ENCODE peak calls at places on chromosomes 12 and 14, in nine cellular contexts. N, P, U, V, A, C, W, M and J are unnamed samples.

GRCh38 chr14:100703574-100704220 is 23.0 kb upstream of the DLK1 start:
- DNase-seq in U (no peak), W (no peak), V (no peak), C (no peak), P (no peak), M (no peak), A (no peak), N (no peak), J (no peak)

GRCh38 chr12:5083955-5084849 is 40.5 kb downstream of the KCNA5 start:
- DNase-seq in P (peak; percentile 28), A (peak; percentile 44), N (peak; percentile 84), V (no peak), M (peak; percentile 33), U (peak; percentile 71), C (peak; percentile 53), W (no peak), J (no peak)

GRCh38 chr12:614727-615060 is 48.6 kb downstream of the NINJ2 start:
- DNase-seq in A (peak; percentile 18), W (no peak), C (no peak), V (no peak), N (no peak), P (no peak), U (no peak), M (no peak), J (no peak)

GRCh38 chr14:74491952-74492351 is 1.2 kb downstream of the NPC2 start:
- DNase-seq in V (no peak), M (no peak), A (peak; percentile 62), C (peak; percentile 59), U (peak; percentile 40), N (no peak), W (no peak), P (no peak), J (no peak)

GRCh38 chr14:23800811-23801210 is 152.8 kb upstream of the DHRS4 start:
- DNase-seq in C (no peak), A (no peak), U (no peak), N (no peak), M (no peak), W (no peak), V (no peak), P (no peak), J (no peak)

GRCh38 chr12:58564721-58565120 is 355.6 kb downstream of the LRIG3 start:
- DNase-seq in P (no peak), M (no peak), V (no peak), C (no peak), A (no peak), N (no peak), W (no peak), U (peak; percentile 74), J (no peak)

GRCh38 chr12:114821571-114821970 is 137.6 kb upstream of the TBX3 start:
- DNase-seq in N (no peak), P (no peak), C (no peak), A (no peak), W (no peak), U (peak; percentile 54), V (no peak), M (no peak), J (no peak)

GRCh38 chr12:26239127-26239500 is 43.7 kb downstream of the SSPN start:
- DNase-seq in V (no peak), C (no peak), A (no peak), N (no peak), W (no peak), P (no peak), M (no peak), U (peak; percentile 14), J (no peak)

GRCh38 chr12:86158956-86159355 is 97.2 kb downstream of the MGAT4C start:
- DNase-seq in U (peak; percentile 73), A (no peak), W (no peak), P (no peak), C (no peak), M (no peak), V (no peak), N (no peak), J (no peak)

GRCh38 chr14:101125719-101126375 is 222.3 kb upstream of the RTL1 start:
- DNase-seq in W (no peak), N (peak; percentile 2), U (no peak), A (no peak), P (no peak), C (no peak), M (no peak), V (no peak), J (no peak)

GRCh38 chr12:117986705-117987469 is 18.1 kb upstream of the KSR2 start:
- DNase-seq in N (no peak), P (peak; percentile 97), M (no peak), W (no peak), U (peak; percentile 17), V (no peak), A (no peak), C (peak; percentile 81), J (no peak)

GRCh38 chr12:120231316-120232011 is 30.6 kb upstream of the RPLP0 start:
- DNase-seq in N (no peak), W (no peak), A (peak; percentile 99), M (peak; percentile 71), C (peak; percentile 94), U (peak; percentile 97), P (peak; percentile 97), V (peak; percentile 58), J (no peak)

GRCh38 chr12:51098611-51099010 is 15.2 kb upstream of the CSRNP2 start:
- DNase-seq in V (no peak), N (no peak), M (no peak), C (no peak), U (peak; percentile 37), P (no peak), W (no peak), A (no peak), J (no peak)

GRCh38 chr12:51103977-51104376 is 20.6 kb upstream of the CSRNP2 start:
- DNase-seq in W (no peak), N (no peak), C (no peak), U (no peak), A (no peak), M (no peak), V (no peak), P (no peak), J (no peak)
- TF ChIP-seq POLR2A in W (no peak), N (no peak), C (no peak), U (no peak), A (no peak), M (no peak), V (no peak), P (no peak), J (no peak)

GRCh38 chr14:48788771-48789170 is 797.4 kb downstream of the RPS29 start:
- DNase-seq in W (no peak), M (no peak), A (no peak), C (no peak), U (no peak), P (no peak), V (no peak), N (no peak), J (no peak)

DNA sequence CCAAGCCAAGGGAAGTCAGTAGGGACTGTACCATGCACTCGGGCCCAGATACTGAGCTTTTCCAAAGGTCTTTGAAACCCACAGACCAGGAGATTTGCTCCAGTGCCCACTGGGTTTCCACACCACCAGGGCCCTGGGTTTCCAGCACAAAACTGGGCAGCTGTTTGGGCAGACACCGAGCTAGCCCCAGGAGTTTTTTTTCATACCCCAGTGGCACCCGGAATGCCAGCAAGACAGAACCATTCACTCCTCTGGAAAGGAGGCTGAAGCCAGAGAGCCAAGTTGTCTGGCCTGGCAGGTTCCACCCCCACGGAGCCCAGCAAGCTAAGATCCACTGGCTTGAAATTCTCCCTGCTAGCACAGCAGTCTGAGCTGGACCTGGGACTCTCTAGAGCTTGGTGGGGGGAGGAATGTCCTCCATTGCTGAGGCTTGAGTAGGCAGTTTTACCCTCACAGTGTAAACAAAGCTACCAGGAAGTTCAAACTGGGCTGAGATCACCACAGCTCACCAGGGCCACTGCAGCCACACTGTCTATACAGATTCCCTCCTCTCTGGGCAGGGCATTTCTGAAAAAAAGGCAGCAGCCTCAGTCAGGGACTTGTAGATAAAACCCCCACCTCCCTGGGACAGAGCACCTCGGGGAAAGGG is 793.7 kb downstream of the RPS29 start:
- DNase-seq in C (no peak), V (no peak), M (no peak), U (peak; percentile 29), P (no peak), A (no peak), N (no peak), W (no peak), J (no peak)
- H3K4me3 ChIP-seq in C (no peak overlapping the region), V (no peak overlapping the region), M (no peak overlapping the region), U (no peak overlapping the region), P (no peak overlapping the region), A (no peak overlapping the region), N (no peak overlapping the region), W (no peak overlapping the region), J (no peak overlapping the region)

GRCh38 chr12:93740721-93741120 is 63.5 kb downstream of the CRADD start:
- DNase-seq in N (no peak), W (no peak), M (no peak), C (no peak), U (peak; percentile 6), V (no peak), A (no peak), P (no peak), J (no peak)

GRCh38 chr12:93742086-93742934 is 65.1 kb downstream of the CRADD start:
- DNase-seq in P (peak; percentile 29), W (peak; percentile 82), U (peak; percentile 60), C (peak; percentile 81), N (peak; percentile 70), A (peak; percentile 81), V (peak; percentile 70), M (peak; percentile 75), J (peak; percentile 52)

GRCh38 chr12:93743999-93744689 is 67.0 kb downstream of the CRADD start:
- DNase-seq in V (no peak), A (no peak), N (no peak), M (no peak), C (no peak), P (no peak), W (no peak), U (no peak), J (no peak)

GRCh38 chr12:93743229-93743998 is 66.2 kb downstream of the CRADD start:
- DNase-seq in A (no peak), P (no peak), V (no peak), U (no peak), W (no peak), C (no peak), M (no peak), N (no peak), J (no peak)

DNA sequence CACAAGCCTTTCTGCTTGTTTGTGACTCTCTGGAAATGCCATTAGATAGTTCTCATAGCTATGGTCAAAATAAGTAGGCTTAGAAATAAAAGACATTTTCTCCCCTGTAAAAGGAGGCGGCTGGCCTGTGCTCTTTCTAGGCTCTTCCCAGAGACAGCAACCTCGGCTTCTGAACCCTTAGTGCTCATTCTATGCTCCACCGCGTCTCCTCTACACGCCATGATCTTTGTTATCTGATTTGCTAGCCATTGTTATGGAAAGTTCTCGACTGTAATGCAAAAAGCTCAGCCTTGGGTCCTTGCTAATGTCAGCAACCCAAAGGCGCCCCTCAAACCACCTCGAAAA is 64.5 kb downstream of the CRADD start:
- DNase-seq in U (no peak), V (no peak), N (peak; percentile 23), M (no peak), A (no peak), P (no peak), W (no peak), C (peak; percentile 25), J (no peak)
- TF ChIP-seq POLR2A in U (no peak), V (no peak), N (no peak), M (no peak), A (no peak), P (no peak), W (no peak), C (no peak), J (no peak)

DNA sequence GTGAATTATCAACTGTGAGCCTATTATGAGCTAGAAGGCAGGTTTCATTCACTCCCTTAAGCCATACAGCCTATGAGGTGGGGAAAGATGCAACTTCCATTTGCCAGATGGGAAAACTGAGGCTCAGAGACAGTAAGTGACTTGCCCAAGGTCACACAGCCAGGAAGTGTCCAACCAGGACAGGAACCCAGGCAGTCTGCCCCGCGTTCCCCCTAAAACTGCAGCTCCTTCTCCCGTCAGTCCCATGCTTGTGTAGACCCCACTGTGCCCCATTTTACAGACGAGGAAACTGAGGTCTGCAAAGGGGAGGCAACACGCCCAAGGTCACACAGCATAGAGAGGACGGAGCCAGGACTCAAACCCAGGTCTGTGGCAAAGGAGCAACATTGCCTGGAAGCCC is 50.6 kb downstream of the NCOR2 start:
- DNase-seq in U (no peak), N (no peak), A (no peak), W (no peak), V (no peak), M (peak; percentile 34), P (no peak), C (no peak), J (no peak)
- H3K4me3 ChIP-seq in U (no peak overlapping the region), N (peak overlapping the region; percentile 24), A (no peak overlapping the region), W (peak overlapping the region; percentile 49), V (peak overlapping the region; percentile 31), M (no peak overlapping the region), P (no peak overlapping the region), C (peak overlapping the region; percentile 46), J (peak overlapping the region; percentile 53)